ENCODE peak calls at places on chromosome 20, in eight cellular contexts. J, O, U, R, B, S, V and C are unnamed samples.

GRCh38 chr20:3606021-3606420 is 57.2 kb downstream of the GFRA4 start:
- DNase-seq in R (peak; percentile 7), J (peak; percentile 36), O (no peak), U (no peak), B (no peak), V (no peak), S (no peak), C (no peak)

GRCh38 chr20:39874049-39874893 is 814.8 kb downstream of the MAFB start:
- DNase-seq in U (peak; percentile 68), V (peak; percentile 82), R (peak; percentile 75), O (peak; percentile 20), J (peak; percentile 83), B (no peak), S (no peak), C (no peak)

GRCh38 chr20:49286689-49287551 is 9.1 kb upstream of the ZNFX1 start:
- DNase-seq in U (no peak), B (no peak), R (peak; percentile 88), O (no peak), S (no peak), V (no peak), J (peak; percentile 38), C (no peak)

GRCh38 chr20:40945754-40946451 is 82.7 kb upstream of the TOP1 start:
- DNase-seq in V (peak; percentile 79), O (peak; percentile 49), J (peak; percentile 55), S (no peak), U (peak; percentile 45), B (no peak), R (peak; percentile 63), C (peak; percentile 67)

GRCh38 chr20:58645277-58645968 is 5.7 kb upstream of the STX16 start:
- DNase-seq in O (no peak), V (no peak), J (peak; percentile 80), B (no peak), S (no peak), R (peak; percentile 74), U (no peak), C (no peak)

GRCh38 chr20:18663932-18664331 is 76.1 kb downstream of the DTD1 start:
- DNase-seq in O (no peak), J (peak; percentile 54), S (no peak), R (no peak), B (no peak), V (peak; percentile 12), U (no peak), C (no peak)

GRCh38 chr20:4944518-4944917 is 56.8 kb downstream of the SLC23A2 start:
- DNase-seq in R (peak; percentile 41), B (no peak), V (no peak), O (no peak), U (no peak), S (no peak), J (peak; percentile 56), C (no peak)

GRCh38 chr20:46631212-46631869 is 19.9 kb downstream of the SLC13A3 start:
- DNase-seq in U (no peak), J (peak; percentile 40), S (no peak), B (no peak), V (peak; percentile 1), R (peak; percentile 54), O (peak; percentile 92), C (no peak)

GRCh38 chr20:47659904-47660601 is 125.2 kb downstream of the SULF2 start:
- DNase-seq in J (no peak), U (no peak), V (no peak), S (no peak), B (no peak), R (no peak), O (no peak), C (no peak)

GRCh38 chr20:54275359-54276108 is 67.6 kb downstream of the PFDN4 start:
- DNase-seq in J (no peak), S (no peak), B (no peak), V (no peak), U (no peak), O (no peak), R (no peak), C (no peak)

GRCh38 chr20:58150772-58151171 is 77.7 kb downstream of the ANKRD60 start:
- DNase-seq in R (no peak), V (no peak), O (no peak), J (no peak), U (peak; percentile 20), B (no peak), S (no peak), C (no peak)

GRCh38 chr20:10568032-10568431 is 105.8 kb downstream of the JAG1 start:
- DNase-seq in J (no peak), O (no peak), B (no peak), V (no peak), U (no peak), R (no peak), S (no peak), C (no peak)

GRCh38 chr20:38079353-38079752 is 45.8 kb downstream of the RPRD1B start:
- DNase-seq in R (no peak), J (no peak), O (no peak), U (no peak), S (no peak), V (no peak), B (no peak), C (no peak)

GRCh38 chr20:47790032-47790965 is 5.0 kb upstream of the SULF2 start:
- DNase-seq in U (no peak), V (peak; percentile 88), R (peak; percentile 90), O (no peak), J (peak; percentile 42), B (no peak), S (peak; percentile 64), C (no peak)

GRCh38 chr20:20837574-20838021 is 125.2 kb upstream of the RALGAPA2 start:
- DNase-seq in O (peak; percentile 58), R (peak; percentile 57), V (peak; percentile 65), S (no peak), J (peak; percentile 69), B (no peak), U (peak; percentile 74), C (peak; percentile 66)

GRCh38 chr20:53399592-53400335 is 193.9 kb downstream of the ZNF217 start:
- DNase-seq in B (no peak), R (no peak), U (no peak), J (no peak), O (peak; percentile 4), S (no peak), V (no peak), C (no peak)

GRCh38 chr20:25083773-25084615 is 2.1 kb upstream of the VSX1 start:
- DNase-seq in S (no peak), U (peak; percentile 71), R (no peak), J (no peak), O (no peak), B (no peak), V (no peak), C (peak; percentile 17)

GRCh38 chr20:63049561-63050221 is 42.9 kb upstream of the BHLHE23 start:
- DNase-seq in R (no peak), V (no peak), O (no peak), U (no peak), J (no peak), S (no peak), B (no peak), C (no peak)

GRCh38 chr20:63861365-63861934 is at the start of gene ABHD16B:
- DNase-seq in R (no peak), U (no peak), B (no peak), V (no peak), J (no peak), O (no peak), S (no peak), C (peak; percentile 20)

GRCh38 chr20:40323411-40323810 is 365.6 kb downstream of the MAFB start:
- DNase-seq in O (no peak), V (no peak), J (no peak), S (no peak), B (no peak), R (peak; percentile 74), U (no peak), C (no peak)

GRCh38 chr20:1302578-1303541 is 26.1 kb downstream of the SDCBP2 start:
- DNase-seq in S (no peak), R (no peak), J (peak; percentile 9), V (no peak), O (no peak), U (no peak), B (no peak), C (no peak)

GRCh38 chr20:48051810-48052491 is 266.7 kb upstream of the SULF2 start:
- DNase-seq in S (peak; percentile 38), V (peak; percentile 88), B (no peak), O (no peak), R (peak; percentile 88), U (no peak), J (peak; percentile 51), C (no peak)

GRCh38 chr20:35561268-35561667 is 19.4 kb downstream of the ERGIC3 start:
- DNase-seq in O (peak; percentile 3), V (peak; percentile 24), J (peak; percentile 39), B (no peak), R (peak; percentile 33), U (peak; percentile 28), S (no peak), C (no peak)

GRCh38 chr20:51680067-51680749 is 88.0 kb downstream of the ATP9A start:
- DNase-seq in V (no peak), S (no peak), O (no peak), B (no peak), R (no peak), J (no peak), U (no peak), C (no peak)

GRCh38 chr20:63345328-63346100 is 15.6 kb downstream of the CHRNA4 start:
- DNase-seq in S (no peak), U (no peak), O (no peak), R (no peak), J (no peak), B (no peak), V (peak; percentile 29), C (no peak)

GRCh38 chr20:46013826-46014516 is 5.3 kb downstream of the MMP9 start:
- DNase-seq in O (peak; percentile 33), S (no peak), R (peak; percentile 68), J (peak; percentile 56), V (peak; percentile 66), U (peak; percentile 85), B (no peak), C (peak; percentile 80)

GRCh38 chr20:47989957-47990356 is 204.7 kb upstream of the SULF2 start:
- DNase-seq in U (no peak), B (no peak), J (no peak), R (peak; percentile 50), S (no peak), O (no peak), V (peak; percentile 16), C (peak; percentile 80)

GRCh38 chr20:58690851-58691250 is 1.7 kb upstream of the NPEPL1 start:
- DNase-seq in O (no peak), R (no peak), B (no peak), V (peak; percentile 57), U (no peak), J (peak; percentile 62), S (no peak), C (no peak)

GRCh38 chr20:62496525-62497218 is 20.9 kb upstream of the GATA5 start:
- DNase-seq in S (no peak), V (peak; percentile 42), U (peak; percentile 62), O (no peak), J (no peak), R (peak; percentile 15), B (no peak), C (peak; percentile 84)

GRCh38 chr20:32631916-32632460 is 41.8 kb downstream of the C20orf203 start:
- DNase-seq in U (no peak), B (no peak), R (no peak), V (no peak), S (no peak), O (no peak), J (no peak), C (no peak)

GRCh38 chr20:63084563-63084927 is 77.8 kb upstream of the BHLHE23 start:
- DNase-seq in O (no peak), R (no peak), U (no peak), V (no peak), S (no peak), B (no peak), J (no peak), C (no peak)

GRCh38 chr20:42901689-42902518 is 287.8 kb downstream of the PTPRT start:
- DNase-seq in O (no peak), V (no peak), R (no peak), U (no peak), J (no peak), S (no peak), B (no peak), C (no peak)

GRCh38 chr20:62780204-62780603 is 16.1 kb upstream of the MRGBP start:
- DNase-seq in O (no peak), R (no peak), V (no peak), S (no peak), B (no peak), J (no peak), U (no peak), C (no peak)

GRCh38 chr20:12970372-12970821 is 38.4 kb upstream of the SPTLC3 start:
- DNase-seq in U (peak; percentile 29), O (peak; percentile 26), S (no peak), R (peak; percentile 58), V (peak; percentile 77), J (peak; percentile 71), B (peak; percentile 24), C (no peak)